ENCODE peak calls at places on chromosomes 5 and 9, in nine cellular contexts. U is Right ventricle myocardium inferior; G is skeletal muscle cell; A is GM04503; E is AG04450; P is AG04449; J is activated naive CD8-positive, alpha-beta T cell treated with anti-CD3 and anti-CD28 coated beads for 36 hours; W is NT2/D1; L is right atrium auricular region. M is an unnamed sample.

GRCh38 chr9:71685988-71686387 is 82.3 kb downstream of the CEMIP2 start:
- DNase-seq in E (no peak), L (no peak), U (no peak), G (no peak), A (no peak), P (no peak), W (no peak), J (no peak), M (no peak)

GRCh38 chr5:38426493-38426892 is 130.0 kb downstream of the LIFR start:
- DNase-seq in G (no peak), U (no peak), W (no peak), P (no peak), A (no peak), E (no peak), L (no peak), J (no peak), M (no peak)

GRCh38 chr5:60806591-60807243 is 37.4 kb downstream of the ELOVL7 start:
- DNase-seq in A (no peak), E (no peak), U (no peak), W (no peak), J (no peak), P (no peak), L (no peak), G (no peak), M (no peak)

GRCh38 chr9:114008667-114009410 is 69.3 kb downstream of the AMBP start:
- DNase-seq in E (no peak), J (no peak), U (no peak), A (no peak), G (no peak), P (no peak), W (no peak), L (peak; percentile 43), M (no peak)

GRCh38 chr9:134378901-134379338 is 52.7 kb downstream of the RXRA start:
- DNase-seq in E (no peak), P (no peak), J (no peak), U (no peak), L (no peak), A (no peak), G (no peak), W (no peak), M (peak; percentile 18)

GRCh38 chr9:80156262-80156661 is 584.5 kb downstream of the TLE4 start:
- DNase-seq in L (no peak), E (no peak), G (no peak), A (no peak), W (no peak), P (no peak), U (no peak), J (no peak), M (no peak)

GRCh38 chr5:133051117-133051546 is 681 bp upstream of the HSPA4 start:
- DNase-seq in A (peak; percentile 11), G (no peak), W (no peak), U (no peak), J (no peak), L (no peak), E (no peak), P (no peak), M (no peak)

GRCh38 chr5:105430516-105430915 is 1867.9 kb upstream of the NUDT12 start:
- DNase-seq in L (no peak), U (no peak), W (no peak), A (no peak), G (no peak), E (no peak), P (no peak), J (no peak), M (no peak)

GRCh38 chr9:110099236-110099741 is 108.7 kb downstream of the C9orf152 start:
- DNase-seq in P (no peak), U (no peak), J (no peak), A (peak; percentile 62), G (peak; percentile 77), L (peak; percentile 72), W (no peak), E (no peak), M (no peak)

GRCh38 chr5:90366972-90367371 is 42.6 kb downstream of the CETN3 start:
- DNase-seq in L (no peak), U (no peak), W (no peak), E (no peak), P (no peak), G (no peak), A (no peak), J (no peak), M (no peak)

GRCh38 chr9:106864533-106865143 is 1.7 kb downstream of the ZNF462 start:
- DNase-seq in W (no peak), U (no peak), J (no peak), E (no peak), A (no peak), L (no peak), P (no peak), G (no peak), M (peak; percentile 26)